ENCODE peak calls at places on chromosome 7, in seven cellular contexts. D is left ventricle myocardium inferior; U is GM23338; T is sigmoid colon; W is GM23248; K is effector memory CD4-positive, alpha-beta T cell; A is Peyer's patch. G is an unnamed sample.
A peak's percentile ranks its signal among the peaks of the same experiment; 100 is the strongest.

GRCh38 chr7:96347471-96347870 is 25.6 kb upstream of the SLC25A13 start:
- DNase-seq in W (no peak), K (no peak), D (no peak), U (no peak), T (no peak), A (no peak), G (no peak)

GRCh38 chr7:45979275-45980180 is 58.5 kb upstream of the IGFBP3 start:
- DNase-seq in T (no peak), K (no peak), D (no peak), U (no peak), A (no peak), W (peak; percentile 43), G (no peak)

GRCh38 chr7:152086513-152086912 is 61.0 kb downstream of the GALNT11 start:
- DNase-seq in K (no peak), A (no peak), W (no peak), D (no peak), T (no peak), U (no peak), G (no peak)

GRCh38 chr7:151076863-151077704 is 3.5 kb downstream of the FASTK start:
- DNase-seq in K (no peak), T (no peak), D (no peak), U (peak; percentile 85), W (peak; percentile 49), A (peak; percentile 51), G (peak; percentile 28)

GRCh38 chr7:158778476-158778875 is 50.8 kb downstream of the ESYT2 start:
- DNase-seq in U (no peak), D (no peak), K (no peak), T (no peak), A (no peak), W (peak; percentile 38), G (peak; percentile 70)

GRCh38 chr7:143223784-143224183 is 1.9 kb downstream of the TAS2R40 start:
- DNase-seq in D (no peak), A (no peak), W (no peak), K (no peak), T (no peak), U (no peak), G (no peak)

GRCh38 chr7:149838224-149838991 is at the start of gene ZNF862:
- DNase-seq in A (peak; percentile 98), K (peak; percentile 90), T (peak; percentile 99), D (peak; percentile 99), W (peak; percentile 99), U (peak; percentile 99), G (peak; percentile 98)

GRCh38 chr7:77258014-77258413 is 58.4 kb upstream of the FGL2 start:
- DNase-seq in W (peak; percentile 71), K (no peak), D (no peak), T (no peak), U (no peak), A (no peak), G (peak; percentile 47)

GRCh38 chr7:131374821-131375220 is 47.1 kb downstream of the MKLN1 start:
- DNase-seq in A (no peak), D (no peak), K (no peak), U (no peak), T (no peak), W (no peak), G (no peak)

GRCh38 chr7:101140339-101140699 is 13.4 kb downstream of the SERPINE1 start:
- DNase-seq in T (no peak), K (no peak), A (no peak), D (no peak), U (peak; percentile 47), W (peak; percentile 56), G (peak; percentile 76)

GRCh38 chr7:117273325-117274292 is 49.2 kb downstream of the WNT2 start:
- DNase-seq in T (no peak), D (no peak), K (no peak), U (no peak), W (no peak), A (no peak), G (no peak)

GRCh38 chr7:128459394-128459878 is 3.8 kb downstream of the HILPDA start:
- DNase-seq in W (peak; percentile 81), D (peak; percentile 39), A (peak; percentile 54), K (peak; percentile 44), U (peak; percentile 85), T (peak; percentile 73), G (peak; percentile 81)

GRCh38 chr7:107078517-107078966 is 34.0 kb downstream of the PRKAR2B start:
- DNase-seq in K (no peak), U (no peak), A (no peak), T (no peak), D (no peak), W (peak; percentile 7), G (peak; percentile 76)

GRCh38 chr7:36048141-36048901 is 104.7 kb upstream of the EEPD1 start:
- DNase-seq in D (no peak), A (no peak), T (peak; percentile 75), K (no peak), W (peak; percentile 89), U (no peak), G (peak; percentile 74)

GRCh38 chr7:134565643-134566136 is 16.8 kb downstream of the AKR1B15 start:
- DNase-seq in K (no peak), D (no peak), T (no peak), A (no peak), W (peak; percentile 63), U (no peak), G (no peak)
- H3K27me3 ChIP-seq in K (no peaks in the 10 kb centered on the region), D (no peaks in the 10 kb centered on the region), T (no peaks in the 10 kb centered on the region), A (no peaks in the 10 kb centered on the region), W (peaks cover 7% of the 10 kb centered on the region), U (no peaks in the 10 kb centered on the region), G (no peaks in the 10 kb centered on the region)

GRCh38 chr7:5423844-5424688 is 432 bp upstream of the TNRC18 start:
- DNase-seq in T (peak; percentile 98), D (peak; percentile 95), K (no peak), A (peak; percentile 95), W (peak; percentile 100), U (peak; percentile 98), G (peak; percentile 99)

GRCh38 chr7:5428470-5429252 is 5.0 kb upstream of the TNRC18 start:
- DNase-seq in K (no peak), D (peak; percentile 74), T (peak; percentile 95), A (peak; percentile 77), U (peak; percentile 39), W (peak; percentile 96), G (peak; percentile 95)

GRCh38 chr7:5424689-5425506 is 1.3 kb upstream of the TNRC18 start:
- DNase-seq in D (peak; percentile 77), U (peak; percentile 46), T (peak; percentile 84), A (peak; percentile 76), K (no peak), W (peak; percentile 76), G (peak; percentile 51)

GRCh38 chr7:5425507-5426225 is 2.0 kb upstream of the TNRC18 start:
- DNase-seq in W (peak; percentile 94), D (peak; percentile 71), K (no peak), U (peak; percentile 95), A (peak; percentile 75), T (peak; percentile 89), G (peak; percentile 93)

DNA sequence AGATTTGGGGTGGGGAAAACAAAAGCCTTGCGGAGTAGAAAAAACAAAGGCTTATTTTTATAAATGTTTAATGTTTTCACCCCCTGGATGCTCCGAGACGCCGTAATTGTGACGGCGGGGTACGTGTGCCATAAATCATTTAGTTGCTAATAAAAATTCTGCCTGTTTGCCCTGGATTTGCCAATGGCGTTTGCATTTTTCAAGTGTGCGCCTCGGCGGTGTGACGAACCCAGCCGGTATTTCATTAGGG is 2.5 kb upstream of the TNRC18 start:
- DNase-seq in K (no peak), T (no peak), D (no peak), U (no peak), A (no peak), W (peak; percentile 91), G (peak; percentile 75)
- H3K27me3 ChIP-seq in K (peaks cover 89% of the 10 kb centered on the region), T (no peaks in the 10 kb centered on the region), D (no peaks in the 10 kb centered on the region), U (peaks cover 88% of the 10 kb centered on the region), A (no peaks in the 10 kb centered on the region), W (no peaks in the 10 kb centered on the region), G (no peaks in the 10 kb centered on the region)

DNA sequence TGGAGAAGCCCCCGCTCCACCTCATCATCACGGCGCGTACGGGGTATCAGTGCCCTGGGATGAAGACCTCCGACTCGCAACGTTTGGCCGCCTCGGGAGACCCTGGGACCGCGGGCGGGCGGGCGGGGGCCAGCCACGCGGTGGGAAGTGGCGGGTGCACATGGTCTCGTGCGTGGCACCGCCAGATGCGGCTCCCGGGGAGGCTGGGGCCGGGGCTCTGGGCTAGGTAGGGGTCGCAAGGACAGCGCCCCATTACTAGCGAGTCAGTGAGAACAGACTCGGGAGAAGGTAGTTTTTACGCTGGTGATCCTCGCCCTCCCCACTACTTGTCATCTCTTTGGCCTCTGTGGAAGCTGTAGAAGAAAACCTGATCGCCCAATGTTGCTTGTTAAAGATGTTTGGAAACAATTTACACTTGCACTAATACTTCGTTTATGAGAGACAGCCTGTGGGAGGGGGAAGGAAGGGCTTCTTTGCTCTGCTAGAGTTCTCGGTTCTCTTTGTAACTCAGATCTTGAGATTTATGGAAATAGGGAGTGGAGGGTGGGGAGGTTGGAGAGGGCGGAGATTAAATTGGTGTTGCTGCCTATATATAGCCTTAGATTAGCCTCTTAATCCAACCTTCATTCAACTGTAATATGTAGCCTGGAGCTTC is 573 bp downstream of the BZW2 start:
- DNase-seq in W (peak; percentile 56), A (no peak), U (no peak), T (no peak), D (no peak), K (no peak), G (peak; percentile 36)
- H3K27me3 ChIP-seq in W (no peaks in the 10 kb centered on the region), A (no peaks in the 10 kb centered on the region), U (peaks cover 10% of the 10 kb centered on the region), T (no peaks in the 10 kb centered on the region), D (no peaks in the 10 kb centered on the region), K (no peaks in the 10 kb centered on the region), G (no peaks in the 10 kb centered on the region)

GRCh38 chr7:155811895-155812761 is at the start of gene SHH:
- DNase-seq in U (peak; percentile 46), D (no peak), T (no peak), A (no peak), K (no peak), W (peak; percentile 50), G (peak; percentile 34)
- H3K27me3 ChIP-seq in U (peaks cover 82% of the 10 kb centered on the region), D (peaks cover 100% of the 10 kb centered on the region), T (peaks cover 78% of the 10 kb centered on the region), A (peaks cover 44% of the 10 kb centered on the region), K (peaks cover 42% of the 10 kb centered on the region), W (peaks cover 69% of the 10 kb centered on the region), G (peaks cover 65% of the 10 kb centered on the region)

G was measured in mesenchymal stem cell.